ENCODE peak calls at places on chromosomes 16 and 17, in four cellular contexts. One of them, this sample, is unnamed.

GRCh38 chr17:67260051-67260987 is 15.3 kb upstream of the HELZ start:
- DNase-seq in CD8-positive, alpha-beta memory T cell: no peak
- DNase-seq in stomach: no peak
- DNase-seq in uterus: peak; percentile 41
- DNase-seq in this sample: no peak

GRCh38 chr17:17696871-17697633 is 15.8 kb downstream of the RAI1 start:
- DNase-seq in CD8-positive, alpha-beta memory T cell: no peak
- DNase-seq in stomach: peak; percentile 54
- DNase-seq in uterus: no peak
- DNase-seq in this sample: no peak

GRCh38 chr16:67241008-67241900 is 6.0 kb downstream of the FHOD1 start:
- DNase-seq in CD8-positive, alpha-beta memory T cell: no peak
- DNase-seq in stomach: peak; percentile 91
- DNase-seq in uterus: no peak
- DNase-seq in this sample: no peak

GRCh38 chr17:77579131-77579530 is 379.4 kb upstream of the TNRC6C start:
- DNase-seq in CD8-positive, alpha-beta memory T cell: no peak
- DNase-seq in stomach: no peak
- DNase-seq in uterus: no peak
- DNase-seq in this sample: no peak

GRCh38 chr16:7998789-7999453 is 591.4 kb downstream of the TMEM114 start:
- DNase-seq in CD8-positive, alpha-beta memory T cell: no peak
- DNase-seq in stomach: no peak
- DNase-seq in uterus: no peak
- DNase-seq in this sample: no peak

GRCh38 chr17:45812102-45812501 is 28.0 kb downstream of the CRHR1 start:
- DNase-seq in CD8-positive, alpha-beta memory T cell: no peak
- DNase-seq in stomach: no peak
- DNase-seq in uterus: no peak
- DNase-seq in this sample: no peak

GRCh38 chr16:59878479-59878878 is 1144.4 kb upstream of the GOT2 start:
- DNase-seq in CD8-positive, alpha-beta memory T cell: no peak
- DNase-seq in stomach: peak; percentile 61
- DNase-seq in uterus: no peak
- DNase-seq in this sample: no peak

GRCh38 chr16:66894948-66895696 is 14.8 kb downstream of the PDP2 start:
- DNase-seq in CD8-positive, alpha-beta memory T cell: peak; percentile 31
- DNase-seq in stomach: peak; percentile 73
- DNase-seq in uterus: peak; percentile 66
- DNase-seq in this sample: peak; percentile 42

GRCh38 chr16:4214215-4214621 is 27.7 kb downstream of the SRL start:
- DNase-seq in CD8-positive, alpha-beta memory T cell: no peak
- DNase-seq in stomach: peak; percentile 37
- DNase-seq in uterus: peak; percentile 51
- DNase-seq in this sample: no peak

GRCh38 chr16:11833951-11834695 is 17.2 kb downstream of the RSL1D1 start:
- DNase-seq in CD8-positive, alpha-beta memory T cell: no peak
- DNase-seq in stomach: no peak
- DNase-seq in uterus: no peak
- DNase-seq in this sample: no peak

GRCh38 chr17:45092932-45093430 is 31.9 kb downstream of the NMT1 start:
- DNase-seq in CD8-positive, alpha-beta memory T cell: no peak
- DNase-seq in stomach: peak; percentile 57
- DNase-seq in uterus: peak; percentile 84
- DNase-seq in this sample: no peak

GRCh38 chr17:28917029-28917428 is 14.2 kb upstream of the DHRS13 start:
- DNase-seq in CD8-positive, alpha-beta memory T cell: no peak
- DNase-seq in stomach: no peak
- DNase-seq in uterus: no peak
- DNase-seq in this sample: no peak

GRCh38 chr17:12510535-12510934 is 155.2 kb upstream of the MYOCD start:
- DNase-seq in CD8-positive, alpha-beta memory T cell: no peak
- DNase-seq in stomach: no peak
- DNase-seq in uterus: no peak
- DNase-seq in this sample: no peak

GRCh38 chr17:79036181-79036580 is 12.2 kb downstream of the C1QTNF1 start:
- DNase-seq in CD8-positive, alpha-beta memory T cell: no peak
- DNase-seq in stomach: no peak
- DNase-seq in uterus: no peak
- DNase-seq in this sample: no peak

GRCh38 chr16:20711277-20711911 is 13.9 kb upstream of the ACSM1 start:
- DNase-seq in CD8-positive, alpha-beta memory T cell: no peak
- DNase-seq in stomach: no peak
- DNase-seq in uterus: no peak
- DNase-seq in this sample: no peak

GRCh38 chr16:49478107-49478506 is 104.5 kb downstream of the C16orf78 start:
- DNase-seq in CD8-positive, alpha-beta memory T cell: no peak
- DNase-seq in stomach: no peak
- DNase-seq in uterus: no peak
- DNase-seq in this sample: no peak

GRCh38 chr16:84379008-84379730 is 10.8 kb downstream of the ATP2C2 start:
- DNase-seq in CD8-positive, alpha-beta memory T cell: no peak
- DNase-seq in stomach: no peak
- DNase-seq in uterus: no peak
- DNase-seq in this sample: no peak

GRCh38 chr16:72854537-72854936 is 193.4 kb downstream of the ZFHX3 start:
- DNase-seq in CD8-positive, alpha-beta memory T cell: no peak
- DNase-seq in stomach: no peak
- DNase-seq in uterus: no peak
- DNase-seq in this sample: no peak

GRCh38 chr16:81547919-81548216 is 103.3 kb downstream of the CMIP start:
- DNase-seq in CD8-positive, alpha-beta memory T cell: no peak
- DNase-seq in stomach: no peak
- DNase-seq in uterus: no peak
- DNase-seq in this sample: no peak

GRCh38 chr16:80056334-80056733 is 455.8 kb upstream of the MAF start:
- DNase-seq in CD8-positive, alpha-beta memory T cell: no peak
- DNase-seq in stomach: no peak
- DNase-seq in uterus: no peak
- DNase-seq in this sample: no peak

GRCh38 chr16:71726491-71727319 is 2.2 kb upstream of the PHLPP2 start:
- DNase-seq in CD8-positive, alpha-beta memory T cell: no peak
- DNase-seq in stomach: no peak
- DNase-seq in uterus: no peak
- DNase-seq in this sample: no peak

GRCh38 chr17:72434991-72435618 is 314.3 kb downstream of the SOX9 start:
- DNase-seq in CD8-positive, alpha-beta memory T cell: no peak
- DNase-seq in stomach: no peak
- DNase-seq in uterus: no peak
- DNase-seq in this sample: no peak

GRCh38 chr16:88077328-88078108 is 126.3 kb downstream of the BANP start:
- DNase-seq in CD8-positive, alpha-beta memory T cell: no peak
- DNase-seq in stomach: no peak
- DNase-seq in uterus: no peak
- DNase-seq in this sample: no peak

GRCh38 chr17:4389079-4389478 is 22.6 kb upstream of the UBE2G1 start:
- DNase-seq in CD8-positive, alpha-beta memory T cell: no peak
- DNase-seq in stomach: peak; percentile 64
- DNase-seq in uterus: no peak
- DNase-seq in this sample: no peak

GRCh38 chr17:30969989-30970680 is 704 bp upstream of the RNF135 start:
- DNase-seq in CD8-positive, alpha-beta memory T cell: no peak
- DNase-seq in stomach: peak; percentile 26
- DNase-seq in uterus: peak; percentile 23
- DNase-seq in this sample: no peak

GRCh38 chr16:27254262-27254811 is 14.2 kb downstream of the NSMCE1 start:
- DNase-seq in CD8-positive, alpha-beta memory T cell: no peak
- DNase-seq in stomach: no peak
- DNase-seq in uterus: no peak
- DNase-seq in this sample: no peak

GRCh38 chr16:88857728-88858339 is 907 bp downstream of the TRAPPC2L start:
- DNase-seq in CD8-positive, alpha-beta memory T cell: peak; percentile 58
- DNase-seq in stomach: peak; percentile 76
- DNase-seq in uterus: peak; percentile 67
- DNase-seq in this sample: peak; percentile 68

DNA sequence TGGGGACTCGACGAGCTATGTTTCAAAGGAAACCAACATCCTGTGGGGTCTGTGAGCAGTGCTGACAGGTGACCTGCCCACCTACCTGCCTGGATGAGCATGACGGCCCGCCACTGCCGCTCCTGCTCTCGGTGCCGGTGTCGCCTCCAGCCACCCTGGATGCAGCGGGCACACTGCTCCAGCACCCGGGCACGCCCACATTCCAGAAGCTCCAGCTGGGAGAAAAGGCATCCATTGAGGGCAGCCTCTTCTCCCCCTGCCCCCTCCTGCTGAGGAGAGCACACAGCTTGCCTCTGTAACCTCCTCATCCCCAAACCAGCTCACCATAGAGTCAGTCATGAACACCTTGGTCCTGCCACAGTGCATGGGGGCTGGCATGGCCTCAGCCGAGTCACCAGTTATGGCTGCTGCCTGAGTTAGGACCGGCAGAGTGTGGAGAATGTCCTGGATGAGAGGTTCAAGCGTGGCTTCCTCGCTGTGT is 14.3 kb downstream of the ZNHIT3 start:
- DNase-seq in CD8-positive, alpha-beta memory T cell: no peak
- DNase-seq in stomach: no peak
- DNase-seq in uterus: no peak
- DNase-seq in this sample: no peak
- H3K36me3 ChIP-seq in CD8-positive, alpha-beta memory T cell: peaks cover 28% of the 10 kb centered on the region
- H3K36me3 ChIP-seq in stomach: peaks cover 42% of the 10 kb centered on the region
- H3K36me3 ChIP-seq in uterus: no peaks in the 10 kb centered on the region
- H3K36me3 ChIP-seq in this sample: peaks cover 34% of the 10 kb centered on the region

DNA sequence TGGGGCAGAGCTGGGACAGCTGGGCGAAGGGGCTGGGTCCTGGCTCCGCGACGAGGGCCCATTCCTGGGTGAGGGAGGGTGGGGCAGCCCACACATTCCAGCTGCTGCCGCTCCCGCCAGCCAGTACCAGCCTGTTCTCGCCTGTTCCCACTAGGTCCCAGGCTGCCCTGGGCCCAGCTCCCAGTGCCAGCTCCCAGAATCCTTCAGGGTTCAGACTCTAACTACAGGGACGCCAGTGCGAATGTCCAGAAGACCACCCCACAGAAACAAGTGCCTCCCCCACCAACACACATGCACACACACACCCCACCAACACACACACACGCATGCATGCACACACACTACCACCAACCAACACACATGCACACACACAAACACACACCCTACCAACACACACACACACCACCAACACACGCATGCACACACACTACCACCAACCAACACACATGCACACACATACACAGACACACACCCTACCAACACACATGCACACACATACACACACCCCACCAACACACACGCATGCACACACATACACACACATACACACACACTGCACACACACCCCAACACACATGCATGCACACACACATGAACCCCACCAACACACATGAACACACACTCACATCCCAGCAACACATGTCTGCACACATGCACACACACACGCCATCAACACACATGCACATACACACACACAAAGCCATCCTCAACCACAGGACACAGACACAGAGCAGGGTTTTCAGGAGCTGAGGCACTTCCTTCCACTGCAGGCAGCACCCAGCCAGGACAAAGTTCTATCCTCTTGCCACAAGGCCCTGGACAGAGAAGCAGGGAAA is 27.5 kb upstream of the KRT17 start:
- DNase-seq in CD8-positive, alpha-beta memory T cell: no peak
- DNase-seq in stomach: peak; percentile 89
- DNase-seq in uterus: no peak
- DNase-seq in this sample: no peak
- H3K27ac ChIP-seq in CD8-positive, alpha-beta memory T cell: no peak overlapping the region
- H3K27ac ChIP-seq in stomach: peak overlapping the region; percentile 77
- H3K27ac ChIP-seq in uterus: no peak overlapping the region
- H3K27ac ChIP-seq in this sample: no peak overlapping the region

GRCh38 chr17:75405365-75406221 is at the start of gene GRB2:
- DNase-seq in CD8-positive, alpha-beta memory T cell: peak; percentile 99
- DNase-seq in stomach: peak; percentile 99
- DNase-seq in uterus: peak; percentile 99
- DNase-seq in this sample: peak; percentile 100

GRCh38 chr17:75402038-75402437 is 3.4 kb downstream of the GRB2 start:
- DNase-seq in CD8-positive, alpha-beta memory T cell: no peak
- DNase-seq in stomach: no peak
- DNase-seq in uterus: no peak
- DNase-seq in this sample: no peak

GRCh38 chr17:75404739-75405364 is 626 bp downstream of the GRB2 start:
- DNase-seq in CD8-positive, alpha-beta memory T cell: peak; percentile 40
- DNase-seq in stomach: peak; percentile 42
- DNase-seq in uterus: peak; percentile 43
- DNase-seq in this sample: peak; percentile 56

GRCh38 chr17:75406222-75406615 is 741 bp upstream of the GRB2 start:
- DNase-seq in CD8-positive, alpha-beta memory T cell: no peak
- DNase-seq in stomach: no peak
- DNase-seq in uterus: no peak
- DNase-seq in this sample: no peak

GRCh38 chr17:75404223-75404738 is 1.2 kb downstream of the GRB2 start:
- DNase-seq in CD8-positive, alpha-beta memory T cell: peak; percentile 44
- DNase-seq in stomach: peak; percentile 65
- DNase-seq in uterus: peak; percentile 61
- DNase-seq in this sample: peak; percentile 47
- H3K36me3 ChIP-seq in CD8-positive, alpha-beta memory T cell: no peaks in the 10 kb centered on the region
- H3K36me3 ChIP-seq in stomach: no peaks in the 10 kb centered on the region
- H3K36me3 ChIP-seq in uterus: no peaks in the 10 kb centered on the region
- H3K36me3 ChIP-seq in this sample: no peaks in the 10 kb centered on the region

GRCh38 chr17:48553837-48554236 is 8.9 kb upstream of the HOXB2 start:
- DNase-seq in CD8-positive, alpha-beta memory T cell: no peak
- DNase-seq in stomach: no peak
- DNase-seq in uterus: no peak
- DNase-seq in this sample: no peak
- H3K27ac ChIP-seq in CD8-positive, alpha-beta memory T cell: no peak overlapping the region
- H3K27ac ChIP-seq in stomach: no peak overlapping the region
- H3K27ac ChIP-seq in uterus: no peak overlapping the region
- H3K27ac ChIP-seq in this sample: no peak overlapping the region

DNA sequence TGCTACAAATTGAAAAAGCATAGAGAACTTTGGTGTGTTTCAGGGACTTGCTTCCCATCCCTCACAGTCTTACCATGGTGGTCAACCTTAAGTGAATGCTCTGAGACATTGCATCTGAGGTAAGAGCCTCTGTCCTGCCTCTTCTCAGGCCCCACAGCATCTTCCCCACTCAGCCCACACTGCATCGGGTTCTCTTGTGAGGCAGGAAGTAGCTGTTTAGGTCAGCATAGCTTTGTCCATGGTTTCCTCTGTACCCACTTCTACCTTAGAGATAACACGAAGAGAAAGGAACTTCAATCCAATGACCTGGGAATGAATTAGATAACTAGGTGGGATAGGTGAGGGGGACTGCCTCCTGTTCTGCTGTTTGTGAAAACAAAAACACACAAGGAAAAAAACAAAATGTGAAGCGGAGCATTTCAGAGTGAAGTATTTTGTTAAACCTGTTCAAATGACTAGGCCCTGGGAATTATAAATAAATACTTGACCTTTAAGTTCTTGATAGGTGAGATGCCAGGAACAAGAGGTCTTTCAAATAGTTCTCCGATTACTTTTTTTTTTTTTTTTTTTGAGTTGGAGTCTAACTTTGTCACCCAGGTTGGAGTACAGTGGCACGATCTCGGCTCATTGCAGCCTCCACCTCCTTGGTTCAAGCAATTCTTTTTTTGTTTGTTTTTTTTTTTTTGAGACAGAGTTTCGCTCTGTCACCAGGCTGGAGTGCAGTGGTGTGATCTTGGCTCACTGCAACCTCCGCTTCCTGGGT is 17.7 kb downstream of the SOCS7 start:
- DNase-seq in CD8-positive, alpha-beta memory T cell: no peak
- DNase-seq in stomach: no peak
- DNase-seq in uterus: no peak
- DNase-seq in this sample: no peak
- H3K36me3 ChIP-seq in CD8-positive, alpha-beta memory T cell: no peaks in the 10 kb centered on the region
- H3K36me3 ChIP-seq in stomach: peaks cover 37% of the 10 kb centered on the region
- H3K36me3 ChIP-seq in uterus: peaks cover 2% of the 10 kb centered on the region
- H3K36me3 ChIP-seq in this sample: peaks cover 21% of the 10 kb centered on the region